ENCODE peak calls at places on chromosomes 12 and 14, in five cellular contexts. A is CD4-positive, alpha-beta T cell; R is psoas muscle; L is RWPE1; X is IMR-90. V is an unnamed sample.

GRCh38 chr14:105857223-105857815 is 330.9 kb downstream of the TMEM121 start:
- DNase-seq in A (no peak), R (peak; percentile 51), L (no peak), X (no peak), V (peak; percentile 7)

GRCh38 chr14:26486922-26487321 is 110.9 kb downstream of the NOVA1 start:
- DNase-seq in A (no peak), R (no peak), L (no peak), X (no peak), V (no peak)

GRCh38 chr12:111645433-111645832 is 40.3 kb downstream of the BRAP start:
- DNase-seq in A (no peak), R (no peak), L (no peak), X (peak; percentile 71), V (no peak)

GRCh38 chr12:46364777-46365580 is 7.6 kb downstream of the SLC38A2 start:
- DNase-seq in A (no peak), R (no peak), L (no peak), X (peak; percentile 85), V (no peak)

GRCh38 chr12:113364698-113365097 is 6.3 kb downstream of the PLBD2 start:
- DNase-seq in A (no peak), R (no peak), L (no peak), X (no peak), V (no peak)

GRCh38 chr14:38098074-38098846 is 109.4 kb upstream of the SSTR1 start:
- DNase-seq in A (no peak), R (no peak), L (peak; percentile 2), X (peak; percentile 95), V (no peak)

GRCh38 chr14:91410781-91411536 is 6.7 kb downstream of the CCDC88C start:
- DNase-seq in A (no peak), R (no peak), L (no peak), X (no peak), V (no peak)

GRCh38 chr14:53807580-53807979 is 149.0 kb downstream of the BMP4 start:
- DNase-seq in A (no peak), R (peak; percentile 74), L (no peak), X (no peak), V (peak; percentile 60)

GRCh38 chr12:9669534-9669933 is at the start of gene CLEC2D:
- DNase-seq in A (peak; percentile 32), R (no peak), L (no peak), X (no peak), V (no peak)

GRCh38 chr14:33676135-33676566 is 274.7 kb downstream of the EGLN3 start:
- DNase-seq in A (no peak), R (peak; percentile 63), L (peak; percentile 52), X (no peak), V (peak; percentile 20)

GRCh38 chr14:72024043-72024407 is 91.8 kb downstream of the RGS6 start:
- DNase-seq in A (peak; percentile 0), R (no peak), L (peak; percentile 19), X (peak; percentile 21), V (no peak)

GRCh38 chr14:40072175-40072574 is 639.9 kb upstream of the FBXO33 start:
- DNase-seq in A (no peak), R (no peak), L (no peak), X (no peak), V (no peak)

GRCh38 chr12:43306066-43306465 is 245.9 kb downstream of the ADAMTS20 start:
- DNase-seq in A (no peak), R (peak; percentile 54), L (peak; percentile 87), X (peak; percentile 99), V (no peak)

GRCh38 chr12:116161588-116161987 is 115.9 kb downstream of the MED13L start:
- DNase-seq in A (no peak), R (no peak), L (no peak), X (peak; percentile 73), V (no peak)

GRCh38 chr12:107405436-107405835 is 280.2 kb upstream of the PWP1 start:
- DNase-seq in A (no peak), R (no peak), L (no peak), X (no peak), V (peak; percentile 44)

GRCh38 chr14:71694888-71695505 is 237.2 kb upstream of the RGS6 start:
- DNase-seq in A (no peak), R (no peak), L (no peak), X (no peak), V (no peak)

GRCh38 chr12:130044991-130045621 is 117.2 kb upstream of the FZD10 start:
- DNase-seq in A (no peak), R (no peak), L (no peak), X (no peak), V (no peak)

GRCh38 chr14:53569471-53569870 is 387.2 kb downstream of the BMP4 start:
- DNase-seq in A (no peak), R (no peak), L (no peak), X (no peak), V (no peak)

GRCh38 chr14:61653507-61653906 is 41.8 kb upstream of the HIF1A start:
- DNase-seq in A (no peak), R (no peak), L (peak; percentile 55), X (peak; percentile 88), V (no peak)

GRCh38 chr12:32566663-32567634 is 112.2 kb upstream of the DNM1L start:
- DNase-seq in A (no peak), R (no peak), L (no peak), X (peak; percentile 10), V (no peak)

GRCh38 chr12:58302487-58303011 is 361.2 kb downstream of the ATP23 start:
- DNase-seq in A (no peak), R (no peak), L (no peak), X (no peak), V (no peak)

GRCh38 chr14:20624495-20625070 is 16.9 kb downstream of the OR6S1 start:
- DNase-seq in A (no peak), R (peak; percentile 69), L (no peak), X (peak; percentile 60), V (peak; percentile 46)

GRCh38 chr12:8089718-8090117 is 7.6 kb downstream of the NECAP1 start:
- DNase-seq in A (no peak), R (no peak), L (no peak), X (no peak), V (no peak)

GRCh38 chr12:47023944-47024343 is 55.5 kb upstream of the PCED1B start:
- DNase-seq in A (no peak), R (no peak), L (no peak), X (no peak), V (no peak)

GRCh38 chr12:70637686-70638085 is 457 bp upstream of the PTPRB start:
- DNase-seq in A (no peak), R (no peak), L (no peak), X (no peak), V (no peak)

GRCh38 chr12:5688226-5688625 is 256.3 kb downstream of the NTF3 start:
- DNase-seq in A (no peak), R (no peak), L (no peak), X (no peak), V (no peak)

GRCh38 chr12:12474471-12474928 is 88.2 kb downstream of the DUSP16 start:
- DNase-seq in A (no peak), R (no peak), L (no peak), X (no peak), V (no peak)

GRCh38 chr12:127559349-127560040 is 707.5 kb upstream of the TMEM132C start:
- DNase-seq in A (no peak), R (no peak), L (peak; percentile 52), X (peak; percentile 94), V (peak; percentile 15)
- TF ChIP-seq CTCF in A (no peak), R (peak; percentile 4), L (no peak), X (peak; percentile 52), V (peak; percentile 43)

GRCh38 chr12:118102070-118102469 is 1.7 kb downstream of the VSIG10 start:
- DNase-seq in A (no peak), R (no peak), L (peak; percentile 89), X (peak; percentile 8), V (no peak)

GRCh38 chr12:118102609-118103008 is 1.2 kb downstream of the VSIG10 start:
- DNase-seq in A (no peak), R (no peak), L (peak; percentile 29), X (no peak), V (no peak)

GRCh38 chr12:118101051-118101450 is 2.8 kb downstream of the VSIG10 start:
- DNase-seq in A (no peak), R (no peak), L (no peak), X (no peak), V (no peak)

GRCh38 chr12:118103231-118103600 is 595 bp downstream of the VSIG10 start:
- DNase-seq in A (no peak), R (peak; percentile 56), L (peak; percentile 22), X (peak; percentile 7), V (no peak)

DNA sequence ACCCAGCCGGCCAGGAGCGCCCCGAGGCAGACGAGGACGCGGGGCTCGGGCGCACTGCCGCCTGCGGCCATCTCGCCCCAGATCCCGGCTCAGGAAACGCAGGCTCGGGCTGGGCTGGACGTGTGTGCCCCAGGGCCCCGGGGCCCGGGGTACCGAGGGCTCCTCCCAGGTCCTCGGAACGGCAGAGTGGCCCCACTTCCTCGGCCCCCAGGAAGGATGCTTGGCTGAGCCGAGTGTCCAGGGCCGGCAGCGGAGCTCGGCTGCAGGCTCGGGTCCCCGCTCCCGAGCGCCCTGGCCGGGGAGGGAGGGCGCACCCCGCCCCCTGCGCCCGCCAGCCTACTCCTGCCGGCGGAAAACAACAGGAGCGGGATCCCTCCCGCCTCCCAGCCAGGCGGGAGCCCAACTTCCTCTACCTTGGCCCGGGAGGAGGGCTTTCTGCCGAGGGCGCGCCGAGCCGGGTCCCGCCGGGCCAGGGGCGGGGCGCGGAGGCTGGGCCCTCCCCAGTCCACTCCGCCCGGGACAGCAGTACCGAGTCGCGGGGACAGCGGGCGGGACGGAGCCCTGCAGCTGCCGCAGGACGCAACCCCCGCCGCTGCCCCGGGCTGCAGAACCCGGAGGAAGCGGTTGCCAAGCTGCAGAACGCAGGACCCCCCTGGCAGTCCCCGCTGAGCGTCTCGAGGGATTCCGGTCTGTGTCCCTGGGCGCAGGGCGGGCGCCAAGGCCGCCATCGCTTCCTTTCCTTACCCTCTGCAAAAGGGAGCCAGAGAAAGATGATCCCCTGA is at the start of gene VSIG10:
- DNase-seq in A (peak; percentile 6), R (peak; percentile 84), L (peak; percentile 75), X (peak; percentile 53), V (peak; percentile 77)
- TF ChIP-seq CTCF in A (no peak), R (no peak), L (no peak), X (no peak), V (peak; percentile 23)

DNA sequence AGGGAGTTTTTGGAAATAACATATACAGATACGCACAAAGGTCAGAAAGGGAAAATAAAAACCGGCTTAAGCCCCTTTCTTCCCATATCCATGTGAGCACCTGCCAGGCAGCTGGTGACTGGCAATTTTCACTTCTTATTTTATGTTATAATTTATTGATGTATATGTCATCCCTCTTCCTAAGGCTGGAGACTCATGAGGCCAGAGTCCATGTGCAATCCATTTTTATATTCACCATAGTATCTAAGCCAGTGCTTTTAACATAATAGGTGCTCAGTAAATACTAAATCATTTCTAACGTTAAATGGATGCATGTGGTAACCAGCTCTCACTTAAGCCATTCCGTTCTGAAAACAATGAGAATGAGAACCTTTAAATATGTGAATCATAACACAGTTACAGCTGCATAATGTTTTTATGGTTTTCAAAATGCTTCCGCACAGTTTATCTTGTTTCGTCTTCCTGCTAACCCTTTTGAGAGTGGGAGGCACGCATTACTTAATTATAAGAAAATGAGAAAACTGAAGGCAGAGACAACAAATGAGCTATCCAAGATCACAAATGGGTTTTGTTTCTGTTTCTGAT is 178.3 kb downstream of the CACNA1C start:
- DNase-seq in A (no peak), R (no peak), L (no peak), X (no peak), V (no peak)
- TF ChIP-seq CTCF in A (no peak), R (no peak), L (no peak), X (no peak), V (no peak)

DNA sequence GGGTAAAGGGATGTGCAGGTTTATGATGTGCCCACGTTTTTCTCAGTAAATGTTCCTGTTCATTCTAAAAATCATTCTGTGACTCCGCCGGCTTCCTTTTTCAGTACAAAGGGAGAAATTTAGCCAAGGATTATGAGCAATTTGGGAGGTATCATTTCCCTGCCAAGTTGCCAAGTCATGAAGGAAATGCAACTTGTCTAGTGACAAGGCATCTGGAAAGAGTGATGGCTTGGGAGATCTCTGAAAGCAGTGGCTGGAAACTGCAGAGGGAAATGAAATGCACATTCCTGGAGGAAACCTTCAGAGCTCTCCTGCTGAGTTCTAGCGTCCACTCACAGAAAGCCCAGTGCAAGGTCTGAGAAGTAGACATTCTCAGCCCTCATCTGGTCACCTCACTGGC is 91.8 kb downstream of the GALC start:
- DNase-seq in A (no peak), R (no peak), L (no peak), X (no peak), V (no peak)
- TF ChIP-seq CTCF in A (no peak), R (no peak), L (no peak), X (no peak), V (no peak)